ENCODE peak calls at places on chromosome 2, in six cellular contexts. H is epithelial cell of esophagus, M is fibroblast of mammary gland, B is endothelial cell, D is upper lobe of right lung, L is adrenal gland. U is an unnamed sample.

GRCh38 chr2:169507698-169508097 is 1.8 kb upstream of the KLHL41 start:
- DNase-seq in H (peak; percentile 75), D (no peak), B (no peak), M (peak; percentile 75), L (no peak), U (no peak)

GRCh38 chr2:54773838-54774237 is 50.4 kb downstream of the EML6 start:
- DNase-seq in M (peak; percentile 20), H (no peak), D (no peak), L (no peak), B (no peak), U (no peak)

GRCh38 chr2:74290466-74291216 is 52.6 kb downstream of the SLC4A5 start:
- DNase-seq in H (no peak), B (no peak), L (no peak), D (no peak), M (no peak), U (peak; percentile 25)

GRCh38 chr2:24886640-24887324 is 33.3 kb downstream of the ADCY3 start:
- DNase-seq in M (no peak), H (no peak), B (no peak), D (no peak), L (no peak), U (no peak)

GRCh38 chr2:64922482-64923384 is 66.5 kb upstream of the SLC1A4 start:
- DNase-seq in L (peak; percentile 20), D (no peak), B (no peak), H (no peak), M (no peak), U (no peak)

GRCh38 chr2:125324273-125324672 is 1299.2 kb downstream of the CNTNAP5 start:
- DNase-seq in L (no peak), B (no peak), M (no peak), D (no peak), H (no peak), U (no peak)

GRCh38 chr2:104769096-104769495 is 84.8 kb upstream of the POU3F3 start:
- DNase-seq in M (peak; percentile 49), B (no peak), L (no peak), H (peak; percentile 17), D (no peak), U (no peak)

GRCh38 chr2:73292906-73293533 is 328 bp downstream of the EGR4 start:
- DNase-seq in L (no peak), D (no peak), B (no peak), H (no peak), M (no peak), U (no peak)

GRCh38 chr2:119864318-119864717 is 104.6 kb downstream of the PTPN4 start:
- DNase-seq in M (peak; percentile 11), L (no peak), B (no peak), D (no peak), H (peak; percentile 16), U (no peak)

GRCh38 chr2:108145551-108145950 is 94.2 kb upstream of the SULT1C3 start:
- DNase-seq in L (no peak), D (no peak), H (peak; percentile 81), B (no peak), M (peak; percentile 63), U (no peak)

GRCh38 chr2:133802366-133802765 is 234.1 kb upstream of the NCKAP5 start:
- DNase-seq in M (no peak), H (no peak), B (no peak), D (no peak), L (no peak), U (no peak)

GRCh38 chr2:161981016-161981415 is 93.0 kb downstream of the DPP4 start:
- DNase-seq in B (no peak), M (peak; percentile 37), D (no peak), H (no peak), L (no peak), U (no peak)

GRCh38 chr2:214325404-214325803 is 85.5 kb upstream of the VWC2L start:
- DNase-seq in M (no peak), B (no peak), L (no peak), H (no peak), D (no peak), U (no peak)

GRCh38 chr2:149489452-149489851 is 98.1 kb downstream of the MMADHC start:
- DNase-seq in L (no peak), B (no peak), H (no peak), M (no peak), D (no peak), U (no peak)

GRCh38 chr2:201347154-201347553 is 10.0 kb downstream of the FLACC1 start:
- DNase-seq in L (no peak), D (no peak), H (no peak), B (no peak), M (no peak), U (no peak)

GRCh38 chr2:11478899-11479605 is 13.1 kb upstream of the E2F6 start:
- DNase-seq in B (no peak), H (no peak), D (no peak), L (no peak), M (no peak), U (no peak)

GRCh38 chr2:102736174-102736606 is 25.6 kb upstream of the TMEM182 start:
- DNase-seq in M (peak; percentile 17), D (no peak), B (peak; percentile 29), L (peak; percentile 35), H (peak; percentile 38), U (no peak)

GRCh38 chr2:68448671-68449394 is 18.3 kb downstream of the FBXO48 start:
- DNase-seq in D (no peak), B (no peak), L (peak; percentile 39), M (no peak), H (no peak), U (no peak)

GRCh38 chr2:128040166-128040771 is 12.4 kb upstream of the SAP130 start:
- DNase-seq in L (no peak), M (no peak), D (no peak), H (no peak), B (no peak), U (no peak)

GRCh38 chr2:128041561-128041960 is 13.7 kb upstream of the SAP130 start:
- DNase-seq in D (no peak), H (no peak), L (no peak), B (no peak), M (peak; percentile 8), U (no peak)

GRCh38 chr2:128039535-128039934 is 11.7 kb upstream of the SAP130 start:
- DNase-seq in H (no peak), D (no peak), M (no peak), L (no peak), B (no peak), U (no peak)

GRCh38 chr2:128036748-128037607 is 9.1 kb upstream of the SAP130 start:
- DNase-seq in B (no peak), H (no peak), D (no peak), L (no peak), M (no peak), U (no peak)

GRCh38 chr2:128037624-128038023 is 9.8 kb upstream of the SAP130 start:
- DNase-seq in B (no peak), M (no peak), L (no peak), H (no peak), D (no peak), U (no peak)
- TF ChIP-seq CTCF in B (no peak), M (peak; percentile 8), L (no peak), H (no peak), D (no peak), U (no peak)

GRCh38 chr2:18650221-18650620 is 60.9 kb upstream of the NT5C1B start:
- DNase-seq in M (no peak), D (no peak), L (no peak), B (no peak), H (no peak), U (no peak)

GRCh38 chr2:18651842-18652774 is 62.7 kb upstream of the NT5C1B start:
- DNase-seq in M (peak; percentile 29), H (no peak), L (no peak), D (no peak), B (no peak), U (no peak)

GRCh38 chr2:18659891-18660290 is 70.5 kb upstream of the NT5C1B start:
- DNase-seq in M (no peak), B (no peak), L (no peak), H (no peak), D (no peak), U (no peak)

DNA sequence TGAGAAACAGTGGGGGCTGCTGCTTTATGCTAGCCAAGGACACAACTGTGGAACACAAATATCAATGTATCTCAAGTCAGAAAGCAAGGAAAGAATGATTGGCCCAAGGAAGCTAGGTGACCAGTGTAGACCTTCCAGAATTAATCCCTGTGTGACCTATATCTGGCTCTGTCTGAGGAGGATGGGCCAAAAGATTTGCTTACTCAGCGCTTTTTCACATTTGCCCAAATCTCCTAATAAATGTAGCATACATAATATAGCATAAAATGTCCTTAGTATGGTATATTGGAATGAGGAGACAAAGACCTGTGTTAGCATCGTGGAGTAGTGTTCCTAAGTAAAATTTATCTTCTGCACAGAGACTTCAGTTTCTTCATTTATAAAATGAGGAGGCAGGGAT is 66.7 kb upstream of the NT5C1B start:
- DNase-seq in L (no peak), H (no peak), M (no peak), B (no peak), D (no peak), U (no peak)
- TF ChIP-seq CTCF in L (no peak), H (no peak), M (no peak), B (no peak), D (no peak), U (no peak)

DNA sequence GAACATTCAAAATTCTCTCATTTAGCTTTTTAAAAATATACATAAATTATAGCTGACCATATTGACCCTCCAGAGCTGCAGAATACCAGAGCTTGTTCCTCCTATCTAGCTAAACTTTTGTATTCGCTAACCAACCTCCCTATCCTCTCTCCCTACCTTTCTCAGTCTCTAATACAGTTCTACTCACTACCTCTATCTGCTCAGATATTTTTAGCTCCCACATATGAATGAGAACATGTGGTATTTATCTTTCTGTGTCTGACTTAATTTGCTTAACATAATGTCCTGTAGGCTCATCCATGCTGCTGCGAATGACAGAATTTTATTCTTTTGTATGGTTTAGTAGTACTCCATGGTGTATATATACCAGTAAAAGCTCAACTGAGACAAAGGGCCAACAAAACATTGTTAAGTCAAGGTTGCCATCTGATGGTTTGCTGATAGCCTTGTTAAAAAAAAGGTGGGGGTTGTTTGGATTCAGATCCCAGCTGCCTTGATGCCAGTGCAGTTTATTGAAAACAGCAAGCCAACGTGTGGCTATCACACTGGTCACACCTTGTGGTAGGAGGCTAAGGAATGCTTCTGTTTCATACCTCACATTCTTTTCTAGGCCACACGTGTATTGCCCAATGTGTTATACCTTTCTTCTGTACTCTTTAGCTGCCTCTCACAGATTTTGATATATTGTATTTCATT is 101.5 kb downstream of the VWA3B start:
- DNase-seq in L (no peak), B (no peak), H (peak; percentile 82), M (peak; percentile 12), D (no peak), U (no peak)
- TF ChIP-seq CTCF in L (no peak), B (no peak), H (peak; percentile 52), M (no peak), D (no peak), U (no peak)

DNA sequence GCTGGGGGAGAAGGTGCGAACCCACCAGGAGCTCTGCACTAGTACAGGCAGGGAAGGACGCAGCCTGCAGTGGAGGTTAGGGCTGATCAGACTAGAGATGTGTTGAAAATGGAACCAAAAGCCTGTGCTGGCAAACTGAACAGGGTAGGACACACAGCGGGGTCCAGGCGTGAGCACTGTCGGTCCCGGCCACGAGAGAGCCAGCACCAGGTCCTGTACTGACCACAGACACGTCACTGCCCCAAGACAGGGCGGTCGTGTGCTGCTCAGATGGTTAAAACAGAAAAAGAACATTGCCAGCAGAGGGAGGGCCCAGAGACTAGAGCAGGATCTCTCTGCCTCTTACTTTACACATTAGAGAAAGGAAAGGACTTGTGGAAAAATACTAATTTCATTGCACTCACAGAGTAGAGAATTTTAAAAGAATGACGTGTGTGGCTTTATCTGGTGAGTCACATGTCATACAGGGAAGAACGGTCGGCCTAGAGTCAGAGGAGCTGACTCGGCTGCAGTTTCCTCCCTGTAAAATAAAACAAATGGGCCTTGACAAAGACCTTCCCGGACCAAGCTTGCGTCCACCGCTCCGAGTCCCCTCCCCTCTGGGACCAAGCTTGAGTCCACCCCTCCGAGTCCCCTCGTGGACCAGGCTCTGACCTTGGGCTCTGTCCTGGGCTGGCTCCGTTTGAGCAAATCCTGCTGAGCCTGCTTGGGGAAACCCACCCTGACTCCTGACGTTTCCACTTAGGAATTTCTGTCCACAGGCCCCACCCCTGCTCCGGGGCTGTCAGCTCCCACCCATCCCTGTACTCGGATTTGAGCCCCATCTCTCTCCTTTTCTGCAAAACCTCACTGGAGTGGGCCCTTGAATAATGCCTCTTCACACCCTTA is 16.7 kb upstream of the ADI1 start:
- DNase-seq in L (peak; percentile 90), B (no peak), H (peak; percentile 77), M (peak; percentile 94), D (no peak), U (no peak)
- TF ChIP-seq CTCF in L (peak; percentile 25), B (no peak), H (no peak), M (peak; percentile 24), D (peak; percentile 11), U (no peak)